ENCODE peak calls at places on chromosome 3, in four cellular contexts. D is IMR-90, A is HepG2, V is K562. E is an unnamed sample.

GRCh38 chr3:11297126-11297525 is 24.9 kb downstream of the ATG7 start:
- DNase-seq in D (no peak), A (no peak), V (no peak), E (no peak)

GRCh38 chr3:68996356-68996995 is 17.0 kb downstream of the EOGT start:
- DNase-seq in D (peak; percentile 84), A (no peak), V (no peak), E (no peak)

GRCh38 chr3:86792316-86792715 is 198.6 kb downstream of the VGLL3 start:
- DNase-seq in D (peak; percentile 66), A (no peak), V (no peak), E (no peak)

GRCh38 chr3:150737874-150738679 is 24.9 kb downstream of the SIAH2 start:
- DNase-seq in D (peak; percentile 48), A (peak; percentile 96), V (peak; percentile 89), E (no peak)

GRCh38 chr3:128309026-128309425 is 155.7 kb downstream of the EEFSEC start:
- DNase-seq in D (no peak), A (no peak), V (no peak), E (no peak)

GRCh38 chr3:149967067-149967685 is 3.5 kb downstream of the PFN2 start:
- DNase-seq in D (peak; percentile 69), A (peak; percentile 40), V (peak; percentile 44), E (peak; percentile 55)

GRCh38 chr3:188940213-188940914 is 231.4 kb upstream of the TPRG1 start:
- DNase-seq in D (no peak), A (no peak), V (no peak), E (no peak)

GRCh38 chr3:86973440-86973839 is 17.5 kb downstream of the VGLL3 start:
- DNase-seq in D (peak; percentile 94), A (no peak), V (no peak), E (peak; percentile 41)

GRCh38 chr3:111595239-111595638 is at the start of gene ZBED2:
- DNase-seq in D (no peak), A (no peak), V (no peak), E (no peak)

GRCh38 chr3:47841786-47842349 is 38.9 kb downstream of the DHX30 start:
- DNase-seq in D (no peak), A (no peak), V (no peak), E (no peak)

GRCh38 chr3:47838503-47838902 is 35.6 kb downstream of the DHX30 start:
- DNase-seq in D (no peak), A (no peak), V (no peak), E (no peak)

GRCh38 chr3:47836986-47837385 is 34.0 kb downstream of the DHX30 start:
- DNase-seq in D (no peak), A (no peak), V (no peak), E (no peak)
- TF ChIP-seq CEBPB in D (no peak), A (no peak), V (no peak), E (no peak)

DNA sequence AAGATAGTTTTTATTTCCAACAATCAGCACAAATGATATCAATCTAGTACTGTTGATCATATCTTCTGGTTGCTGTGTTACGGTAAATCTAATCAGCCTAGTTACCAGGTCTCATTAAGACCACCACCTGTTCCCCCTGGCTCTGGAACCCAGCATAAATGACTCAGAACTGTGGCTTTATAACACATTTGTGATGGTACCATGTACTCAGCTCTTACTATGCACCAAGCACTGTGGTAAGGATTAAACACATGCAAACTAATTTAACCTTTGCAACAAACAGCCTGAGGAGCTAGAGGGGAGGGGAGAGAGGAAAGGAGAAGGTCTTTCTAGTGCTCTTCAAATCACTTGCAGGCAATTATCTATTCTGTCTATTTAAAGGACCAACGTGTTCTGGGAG is 173.9 kb upstream of the LMCD1 start:
- DNase-seq in D (no peak), A (no peak), V (no peak), E (no peak)
- TF ChIP-seq MAFK in D (no peak), A (no peak), V (no peak), E (no peak)

DNA sequence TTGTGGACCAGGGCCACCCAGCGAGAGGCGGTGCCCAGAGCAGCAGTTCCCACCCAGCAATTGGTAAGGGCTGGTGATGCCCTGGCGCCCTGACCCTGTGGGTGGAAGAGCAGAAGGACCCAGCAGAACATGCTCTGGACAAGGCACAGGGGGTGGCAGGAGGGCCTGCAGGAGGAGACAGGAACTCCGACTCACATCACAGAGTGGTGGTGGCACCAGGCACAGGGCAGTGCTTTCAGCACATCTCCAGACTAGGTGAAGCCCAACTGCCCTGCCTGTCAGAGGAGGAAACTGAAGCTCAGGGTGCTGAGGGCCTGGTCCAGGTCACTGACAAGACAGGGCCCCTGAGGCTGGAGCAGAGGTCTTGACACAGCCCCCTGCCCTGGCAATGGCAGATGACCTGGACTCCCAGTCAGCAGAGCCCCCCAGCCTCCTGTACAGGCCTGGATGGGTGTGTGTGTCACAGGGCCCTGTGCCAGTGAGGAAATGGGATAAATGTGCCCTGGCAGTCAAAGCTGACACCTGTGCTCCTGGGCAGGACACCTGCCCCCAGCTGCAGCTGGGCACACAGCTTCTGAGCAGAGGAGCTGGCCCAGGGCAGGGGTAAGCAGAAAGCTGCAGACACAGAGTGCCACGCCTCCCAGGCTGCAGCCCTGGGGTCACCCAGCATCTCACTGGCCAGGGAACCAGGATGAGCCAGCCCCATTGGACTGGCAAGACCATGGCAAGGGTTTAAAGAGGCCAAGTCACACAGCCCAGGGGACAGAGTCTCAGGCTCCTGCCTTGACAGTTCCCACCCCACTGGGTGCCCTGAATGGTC is 11.4 kb downstream of the KLF15 start:
- DNase-seq in D (no peak), A (no peak), V (no peak), E (no peak)
- TF ChIP-seq CEBPB in D (no peak), A (no peak), V (no peak), E (no peak)

GRCh38 chr3:179811321-179812095 is 158.7 kb downstream of the USP13 start:
- DNase-seq in D (peak; percentile 93), A (peak; percentile 46), V (peak; percentile 54), E (peak; percentile 11)
- TF ChIP-seq MAFK in D (no peak), A (no peak), V (no peak), E (no peak)

GRCh38 chr3:32076566-32076965 is 29.9 kb upstream of the GPD1L start:
- DNase-seq in D (no peak), A (no peak), V (no peak), E (no peak)
- TF ChIP-seq CEBPB in D (no peak), A (no peak), V (no peak), E (no peak)

DNA sequence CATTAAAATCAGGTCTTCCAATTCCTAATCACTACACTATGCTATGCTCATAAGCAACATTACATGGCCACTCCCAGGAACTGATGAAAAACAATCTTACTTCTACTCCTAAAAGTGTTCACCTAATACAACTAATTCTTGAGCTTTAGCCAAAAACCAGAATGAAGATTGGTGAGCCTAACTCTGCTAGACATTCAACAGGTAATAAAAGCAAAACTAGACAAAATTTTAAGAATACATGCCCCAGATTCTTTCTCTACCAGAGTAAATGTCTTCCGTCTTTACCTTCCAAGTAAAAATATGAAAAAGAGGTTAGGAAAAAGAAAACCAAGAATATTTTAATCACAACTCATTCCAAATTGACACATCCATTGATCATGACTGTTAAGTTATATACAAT is 31.3 kb downstream of the ATP13A3 start:
- DNase-seq in D (no peak), A (no peak), V (no peak), E (no peak)
- TF ChIP-seq MAFK in D (no peak), A (no peak), V (no peak), E (no peak)

GRCh38 chr3:170204509-170204908 is 17.7 kb upstream of the PRKCI start:
- DNase-seq in D (no peak), A (no peak), V (no peak), E (no peak)

GRCh38 chr3:170205302-170205701 is 16.9 kb upstream of the PRKCI start:
- DNase-seq in D (no peak), A (no peak), V (no peak), E (no peak)

GRCh38 chr3:170203457-170203856 is 18.8 kb upstream of the PRKCI start:
- DNase-seq in D (no peak), A (no peak), V (no peak), E (no peak)

GRCh38 chr3:170201527-170201926 is 20.0 kb upstream of the PHC3 start:
- DNase-seq in D (no peak), A (no peak), V (no peak), E (no peak)

DNA sequence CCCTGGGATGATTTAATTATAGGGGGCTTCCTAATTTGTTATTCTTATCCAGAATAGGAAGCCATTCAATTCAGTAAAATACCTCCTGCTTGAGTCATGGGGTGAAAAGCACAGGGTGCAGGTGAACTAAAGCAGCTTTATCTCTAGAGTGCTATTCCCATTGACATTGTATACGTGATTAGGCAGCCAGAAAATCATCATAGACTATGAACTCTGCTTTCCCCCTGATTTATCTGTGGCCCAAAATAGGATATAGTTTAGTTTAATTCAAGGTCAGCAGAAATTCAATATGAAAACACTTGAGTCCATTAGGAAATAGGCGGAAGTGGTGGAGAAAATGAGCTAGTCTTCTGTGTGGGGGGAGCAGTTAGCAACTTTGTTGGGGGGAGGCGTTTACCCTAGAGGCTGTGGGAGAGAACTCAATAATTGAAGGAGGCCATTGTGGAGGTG is 18.2 kb upstream of the PRKCI start:
- DNase-seq in D (peak; percentile 15), A (peak; percentile 60), V (no peak), E (no peak)
- TF ChIP-seq CEBPB in D (no peak), A (no peak), V (no peak), E (no peak)

DNA sequence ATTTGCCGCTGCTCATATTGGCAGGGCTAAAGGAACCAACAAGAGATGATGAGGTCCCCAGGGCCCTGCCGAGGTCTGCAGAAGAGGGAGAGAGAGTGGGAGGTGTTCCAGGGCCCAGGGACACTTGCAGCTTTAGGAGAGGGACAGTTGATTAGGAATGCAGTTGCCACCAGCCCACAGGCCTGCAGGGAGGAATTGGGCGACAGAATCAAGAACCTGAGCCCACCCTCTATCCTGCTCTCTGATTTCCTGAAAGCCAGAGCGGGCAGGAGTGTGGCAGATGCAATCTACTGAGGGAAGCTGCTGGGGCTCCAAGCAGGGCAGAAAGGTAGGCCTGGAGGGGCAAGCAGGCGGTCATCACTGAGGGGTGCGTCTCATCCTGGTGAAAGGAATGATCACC is 12.1 kb upstream of the PRR23E start:
- DNase-seq in D (no peak), A (no peak), V (no peak), E (no peak)
- TF ChIP-seq MAFK in D (no peak), A (no peak), V (no peak), E (no peak)

GRCh38 chr3:156098437-156099035 is 21.8 kb upstream of the KCNAB1 start:
- DNase-seq in D (no peak), A (no peak), V (no peak), E (no peak)

GRCh38 chr3:156094391-156094790 is 26.0 kb upstream of the KCNAB1 start:
- DNase-seq in D (no peak), A (no peak), V (no peak), E (no peak)

DNA sequence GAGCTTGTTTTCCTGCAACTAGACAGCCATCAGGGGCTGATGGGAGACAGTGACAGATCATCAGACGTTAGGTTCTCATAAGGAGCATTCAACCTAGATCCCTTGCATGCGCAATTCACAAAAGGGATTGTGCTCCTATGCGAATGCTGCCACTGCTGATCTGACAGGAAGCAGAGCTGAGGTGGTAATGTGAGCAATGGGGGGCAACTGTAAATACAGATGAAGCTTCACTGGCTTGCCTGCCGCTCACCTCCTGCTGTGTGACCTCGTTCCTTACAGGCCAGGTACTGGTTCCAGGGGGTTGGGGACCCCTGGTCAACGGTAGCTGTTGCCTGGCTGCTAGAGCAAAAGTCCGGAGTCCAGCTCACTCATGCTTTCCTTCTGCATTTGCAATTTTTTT is 26.4 kb upstream of the KCNAB1 start:
- DNase-seq in D (no peak), A (no peak), V (no peak), E (no peak)
- TF ChIP-seq CEBPB in D (no peak), A (no peak), V (no peak), E (no peak)

GRCh38 chr3:190120161-190121060 is at the start of gene P3H2:
- DNase-seq in D (peak; percentile 93), A (peak; percentile 66), V (no peak), E (peak; percentile 78)
- TF ChIP-seq MAFK in D (no peak), A (no peak), V (no peak), E (no peak)